ENCODE peak calls at places on chromosome 22, in eight cellular contexts. One of them, this sample, is unnamed.

GRCh38 chr22:39325392-39325932 is 6.0 kb upstream of the RPL3 start:
- DNase-seq in AG10803: no peak
- DNase-seq in A549: no peak
- DNase-seq in CD8-positive, alpha-beta T cell: no peak
- DNase-seq in SK-N-SH: no peak
- DNase-seq in heart right ventricle: no peak
- DNase-seq in foreskin fibroblast: peak
- DNase-seq in mammary epithelial cell: no peak
- DNase-seq in this sample: no peak

GRCh38 chr22:38831166-38831945 is 12.5 kb downstream of the NPTXR start:
- DNase-seq in AG10803: peak
- DNase-seq in A549: peak
- DNase-seq in CD8-positive, alpha-beta T cell: no peak
- DNase-seq in SK-N-SH: no peak
- DNase-seq in heart right ventricle: no peak
- DNase-seq in foreskin fibroblast: peak
- DNase-seq in mammary epithelial cell: peak
- DNase-seq in this sample: no peak

GRCh38 chr22:44580176-44580575 is 82.1 kb upstream of the RTL6 start:
- DNase-seq in AG10803: no peak
- DNase-seq in A549: no peak
- DNase-seq in CD8-positive, alpha-beta T cell: no peak
- DNase-seq in SK-N-SH: no peak
- DNase-seq in heart right ventricle: no peak
- DNase-seq in foreskin fibroblast: no peak
- DNase-seq in mammary epithelial cell: no peak
- DNase-seq in this sample: peak

GRCh38 chr22:27467039-27467438 is 334.5 kb downstream of the MN1 start:
- DNase-seq in AG10803: peak
- DNase-seq in A549: no peak
- DNase-seq in CD8-positive, alpha-beta T cell: no peak
- DNase-seq in SK-N-SH: no peak
- DNase-seq in heart right ventricle: no peak
- DNase-seq in foreskin fibroblast: no peak
- DNase-seq in mammary epithelial cell: no peak
- DNase-seq in this sample: no peak

GRCh38 chr22:38843201-38843715 is 570 bp downstream of the NPTXR start:
- DNase-seq in AG10803: peak
- DNase-seq in A549: peak
- DNase-seq in CD8-positive, alpha-beta T cell: peak
- DNase-seq in SK-N-SH: peak
- DNase-seq in heart right ventricle: peak
- DNase-seq in foreskin fibroblast: peak
- DNase-seq in mammary epithelial cell: peak
- DNase-seq in this sample: no peak

GRCh38 chr22:43972931-43973330 is 17.7 kb downstream of the SAMM50 start:
- DNase-seq in AG10803: no peak
- DNase-seq in A549: no peak
- DNase-seq in CD8-positive, alpha-beta T cell: no peak
- DNase-seq in SK-N-SH: no peak
- DNase-seq in heart right ventricle: no peak
- DNase-seq in foreskin fibroblast: no peak
- DNase-seq in mammary epithelial cell: no peak
- DNase-seq in this sample: no peak

GRCh38 chr22:40279017-40279416 is 67.3 kb upstream of the ADSL start:
- DNase-seq in AG10803: no peak
- DNase-seq in A549: no peak
- DNase-seq in CD8-positive, alpha-beta T cell: no peak
- DNase-seq in SK-N-SH: no peak
- DNase-seq in heart right ventricle: no peak
- DNase-seq in foreskin fibroblast: no peak
- DNase-seq in mammary epithelial cell: no peak
- DNase-seq in this sample: no peak

GRCh38 chr22:43443072-43443471 is 31.3 kb downstream of the MPPED1 start:
- DNase-seq in AG10803: no peak
- DNase-seq in A549: no peak
- DNase-seq in CD8-positive, alpha-beta T cell: no peak
- DNase-seq in SK-N-SH: no peak
- DNase-seq in heart right ventricle: no peak
- DNase-seq in foreskin fibroblast: no peak
- DNase-seq in mammary epithelial cell: no peak
- DNase-seq in this sample: no peak

GRCh38 chr22:40325315-40325714 is 21.0 kb upstream of the ADSL start:
- DNase-seq in AG10803: no peak
- DNase-seq in A549: no peak
- DNase-seq in CD8-positive, alpha-beta T cell: no peak
- DNase-seq in SK-N-SH: no peak
- DNase-seq in heart right ventricle: no peak
- DNase-seq in foreskin fibroblast: no peak
- DNase-seq in mammary epithelial cell: no peak
- DNase-seq in this sample: no peak

GRCh38 chr22:27825174-27825573 is 23.6 kb upstream of the MN1 start:
- DNase-seq in AG10803: no peak
- DNase-seq in A549: peak
- DNase-seq in CD8-positive, alpha-beta T cell: no peak
- DNase-seq in SK-N-SH: no peak
- DNase-seq in heart right ventricle: no peak
- DNase-seq in foreskin fibroblast: no peak
- DNase-seq in mammary epithelial cell: no peak
- DNase-seq in this sample: no peak

GRCh38 chr22:28978158-28978557 is 83.5 kb downstream of the C22orf31 start:
- DNase-seq in AG10803: no peak
- DNase-seq in A549: no peak
- DNase-seq in CD8-positive, alpha-beta T cell: no peak
- DNase-seq in SK-N-SH: no peak
- DNase-seq in heart right ventricle: no peak
- DNase-seq in foreskin fibroblast: peak
- DNase-seq in mammary epithelial cell: peak
- DNase-seq in this sample: no peak

GRCh38 chr22:26828311-26828710 is 170.9 kb downstream of the MIAT start:
- DNase-seq in AG10803: peak
- DNase-seq in A549: no peak
- DNase-seq in CD8-positive, alpha-beta T cell: no peak
- DNase-seq in SK-N-SH: no peak
- DNase-seq in heart right ventricle: no peak
- DNase-seq in foreskin fibroblast: peak
- DNase-seq in mammary epithelial cell: no peak
- DNase-seq in this sample: no peak

GRCh38 chr22:31929126-31929928 is 15.0 kb upstream of the YWHAH start:
- DNase-seq in AG10803: peak
- DNase-seq in A549: no peak
- DNase-seq in CD8-positive, alpha-beta T cell: no peak
- DNase-seq in SK-N-SH: peak
- DNase-seq in heart right ventricle: no peak
- DNase-seq in foreskin fibroblast: peak
- DNase-seq in mammary epithelial cell: no peak
- DNase-seq in this sample: no peak

GRCh38 chr22:24518774-24519485 is 23.8 kb downstream of the UPB1 start:
- DNase-seq in AG10803: no peak
- DNase-seq in A549: no peak
- DNase-seq in CD8-positive, alpha-beta T cell: no peak
- DNase-seq in SK-N-SH: no peak
- DNase-seq in heart right ventricle: no peak
- DNase-seq in foreskin fibroblast: no peak
- DNase-seq in mammary epithelial cell: no peak
- DNase-seq in this sample: no peak

GRCh38 chr22:29314074-29314473 is 1.4 kb downstream of the RASL10A start:
- DNase-seq in AG10803: no peak
- DNase-seq in A549: no peak
- DNase-seq in CD8-positive, alpha-beta T cell: no peak
- DNase-seq in SK-N-SH: no peak
- DNase-seq in heart right ventricle: no peak
- DNase-seq in foreskin fibroblast: no peak
- DNase-seq in mammary epithelial cell: no peak
- DNase-seq in this sample: peak

GRCh38 chr22:37560682-37561208 is 465 bp downstream of the CDC42EP1 start:
- DNase-seq in AG10803: peak
- DNase-seq in A549: no peak
- DNase-seq in CD8-positive, alpha-beta T cell: no peak
- DNase-seq in SK-N-SH: peak
- DNase-seq in heart right ventricle: peak
- DNase-seq in foreskin fibroblast: peak
- DNase-seq in mammary epithelial cell: no peak
- DNase-seq in this sample: peak

GRCh38 chr22:23218053-23218866 is 38.0 kb downstream of the BCR start:
- DNase-seq in AG10803: no peak
- DNase-seq in A549: no peak
- DNase-seq in CD8-positive, alpha-beta T cell: no peak
- DNase-seq in SK-N-SH: no peak
- DNase-seq in heart right ventricle: no peak
- DNase-seq in foreskin fibroblast: no peak
- DNase-seq in mammary epithelial cell: no peak
- DNase-seq in this sample: no peak

GRCh38 chr22:23219317-23219716 is 39.0 kb downstream of the BCR start:
- DNase-seq in AG10803: no peak
- DNase-seq in A549: no peak
- DNase-seq in CD8-positive, alpha-beta T cell: no peak
- DNase-seq in SK-N-SH: no peak
- DNase-seq in heart right ventricle: no peak
- DNase-seq in foreskin fibroblast: no peak
- DNase-seq in mammary epithelial cell: no peak
- DNase-seq in this sample: no peak

GRCh38 chr22:23219787-23220484 is 39.6 kb downstream of the BCR start:
- DNase-seq in AG10803: peak
- DNase-seq in A549: no peak
- DNase-seq in CD8-positive, alpha-beta T cell: no peak
- DNase-seq in SK-N-SH: no peak
- DNase-seq in heart right ventricle: no peak
- DNase-seq in foreskin fibroblast: peak
- DNase-seq in mammary epithelial cell: peak
- DNase-seq in this sample: peak

GRCh38 chr22:23217171-23218052 is 37.1 kb downstream of the BCR start:
- DNase-seq in AG10803: no peak
- DNase-seq in A549: no peak
- DNase-seq in CD8-positive, alpha-beta T cell: no peak
- DNase-seq in SK-N-SH: no peak
- DNase-seq in heart right ventricle: peak
- DNase-seq in foreskin fibroblast: no peak
- DNase-seq in mammary epithelial cell: no peak
- DNase-seq in this sample: no peak

DNA sequence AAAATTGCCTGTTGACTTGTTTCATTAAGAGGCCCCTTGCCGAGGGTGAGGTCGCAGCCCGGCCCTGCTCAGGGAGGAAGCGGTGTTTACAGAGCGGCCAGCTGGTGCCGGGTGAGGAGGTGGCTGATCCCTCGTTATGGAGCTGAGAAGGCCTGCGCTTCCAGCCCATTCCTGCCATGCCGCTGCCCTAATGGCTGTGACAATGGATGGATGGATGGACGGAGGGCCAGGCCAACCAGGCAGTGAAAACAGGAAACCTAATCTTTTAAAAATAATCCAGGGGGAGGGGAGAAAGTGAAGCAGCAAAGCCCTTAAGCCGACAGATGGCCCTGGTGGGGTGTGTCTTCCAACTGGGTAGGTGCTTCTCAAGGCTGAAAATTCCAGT is 38.5 kb downstream of the BCR start:
- DNase-seq in AG10803: peak
- DNase-seq in A549: no peak
- DNase-seq in CD8-positive, alpha-beta T cell: no peak
- DNase-seq in SK-N-SH: peak
- DNase-seq in heart right ventricle: peak
- DNase-seq in foreskin fibroblast: peak
- DNase-seq in mammary epithelial cell: no peak
- DNase-seq in this sample: peak
- H3K4me3 ChIP-seq in AG10803: no peak
- H3K4me3 ChIP-seq in A549: no peak
- H3K4me3 ChIP-seq in CD8-positive, alpha-beta T cell: peak
- H3K4me3 ChIP-seq in SK-N-SH: no peak
- H3K4me3 ChIP-seq in heart right ventricle: no peak
- H3K4me3 ChIP-seq in foreskin fibroblast: no peak
- H3K4me3 ChIP-seq in mammary epithelial cell: no peak
- H3K4me3 ChIP-seq in this sample: peak

DNA sequence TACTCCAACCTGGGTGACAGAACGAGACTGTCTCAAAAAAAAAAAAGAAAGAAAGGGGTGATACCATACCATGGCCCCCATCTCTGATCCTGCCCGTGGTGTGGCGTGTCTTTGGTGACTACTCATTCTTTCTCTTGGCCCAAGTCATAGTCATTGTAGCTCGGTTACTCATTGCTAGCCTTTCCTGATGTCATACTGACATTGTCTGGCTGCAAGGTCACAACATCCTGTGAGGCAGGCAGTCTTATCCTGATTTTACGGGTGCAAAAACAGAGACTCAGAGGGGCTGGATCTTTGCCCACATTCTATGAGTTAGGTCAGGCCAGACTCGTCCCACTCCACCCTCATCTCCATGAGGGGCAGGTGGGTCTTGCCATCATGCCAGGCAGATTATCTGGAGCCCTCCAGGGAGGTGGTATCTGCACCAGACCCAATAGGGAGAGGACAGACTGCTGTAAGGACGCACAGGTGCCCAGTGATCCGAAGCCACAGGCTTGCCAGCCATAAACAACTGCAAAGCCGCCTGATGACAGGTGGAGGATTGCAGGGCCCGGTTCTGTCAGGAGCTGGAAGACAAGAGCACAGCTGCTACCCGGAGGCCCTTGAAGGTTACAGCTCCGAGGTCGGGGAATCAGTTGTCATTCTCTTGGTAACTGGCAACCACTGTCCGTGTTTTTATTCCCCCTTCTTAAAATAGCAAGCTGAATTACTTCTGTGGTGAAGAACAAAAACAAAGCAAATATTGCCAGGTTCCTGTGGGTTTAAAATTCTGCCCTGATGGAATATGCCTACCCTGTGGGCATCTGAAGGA is 13.8 kb downstream of the TOM1 start:
- DNase-seq in AG10803: peak
- DNase-seq in A549: peak
- DNase-seq in CD8-positive, alpha-beta T cell: no peak
- DNase-seq in SK-N-SH: no peak
- DNase-seq in heart right ventricle: peak
- DNase-seq in foreskin fibroblast: peak
- DNase-seq in mammary epithelial cell: peak
- DNase-seq in this sample: no peak
- H3K4me3 ChIP-seq in AG10803: no peak
- H3K4me3 ChIP-seq in A549: no peak
- H3K4me3 ChIP-seq in CD8-positive, alpha-beta T cell: no peak
- H3K4me3 ChIP-seq in SK-N-SH: no peak
- H3K4me3 ChIP-seq in heart right ventricle: no peak
- H3K4me3 ChIP-seq in foreskin fibroblast: no peak
- H3K4me3 ChIP-seq in mammary epithelial cell: no peak
- H3K4me3 ChIP-seq in this sample: no peak

GRCh38 chr22:46056169-46057041 is 79.4 kb upstream of the WNT7B start:
- DNase-seq in AG10803: peak
- DNase-seq in A549: no peak
- DNase-seq in CD8-positive, alpha-beta T cell: no peak
- DNase-seq in SK-N-SH: peak
- DNase-seq in heart right ventricle: peak
- DNase-seq in foreskin fibroblast: peak
- DNase-seq in mammary epithelial cell: peak
- DNase-seq in this sample: peak
- H3K4me3 ChIP-seq in AG10803: peak
- H3K4me3 ChIP-seq in A549: peak
- H3K4me3 ChIP-seq in CD8-positive, alpha-beta T cell: no peak
- H3K4me3 ChIP-seq in SK-N-SH: peak
- H3K4me3 ChIP-seq in heart right ventricle: peak
- H3K4me3 ChIP-seq in foreskin fibroblast: peak
- H3K4me3 ChIP-seq in mammary epithelial cell: peak
- H3K4me3 ChIP-seq in this sample: peak

DNA sequence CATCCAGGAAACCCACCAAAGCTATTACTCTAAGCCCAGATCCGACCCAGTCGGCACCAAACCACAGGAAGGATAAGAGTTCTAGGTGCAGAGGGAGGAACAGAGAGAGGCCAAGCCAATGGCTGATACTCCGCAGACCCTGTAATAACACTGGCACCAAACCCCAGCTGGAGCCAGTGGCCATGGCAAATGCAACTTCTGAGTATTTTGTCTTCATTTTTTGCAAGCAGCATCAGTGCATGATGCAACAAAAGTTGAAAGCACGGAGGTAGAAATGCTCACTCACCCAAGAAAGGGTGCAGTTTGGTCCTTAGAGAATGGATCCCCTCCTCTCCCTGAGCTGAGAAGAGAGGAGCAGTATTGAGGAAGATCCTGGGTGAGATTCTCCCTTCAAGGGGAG is 2.8 kb downstream of the TMEM121B start:
- DNase-seq in AG10803: no peak
- DNase-seq in A549: no peak
- DNase-seq in CD8-positive, alpha-beta T cell: no peak
- DNase-seq in SK-N-SH: no peak
- DNase-seq in heart right ventricle: no peak
- DNase-seq in foreskin fibroblast: no peak
- DNase-seq in mammary epithelial cell: no peak
- DNase-seq in this sample: no peak
- H3K4me3 ChIP-seq in AG10803: no peak
- H3K4me3 ChIP-seq in A549: no peak
- H3K4me3 ChIP-seq in CD8-positive, alpha-beta T cell: peak
- H3K4me3 ChIP-seq in SK-N-SH: no peak
- H3K4me3 ChIP-seq in heart right ventricle: no peak
- H3K4me3 ChIP-seq in foreskin fibroblast: no peak
- H3K4me3 ChIP-seq in mammary epithelial cell: no peak
- H3K4me3 ChIP-seq in this sample: no peak

This sample was measured in left lung.